ENCODE peak calls at places on chromosomes 5 and 9, in four cellular contexts. T is body of pancreas, S is lower leg skin, D is GM12891. I is an unnamed sample.

GRCh38 chr5:96940586-96940985 is 4.7 kb downstream of the LNPEP start:
- DNase-seq in T (no peak), S (no peak), D (no peak), I (peak)

GRCh38 chr5:172450861-172451695 is 3.2 kb downstream of the SH3PXD2B start:
- DNase-seq in T (no peak), S (no peak), D (peak), I (peak)

GRCh38 chr5:124735169-124735858 is 11.1 kb downstream of the ZNF608 start:
- DNase-seq in T (no peak), S (no peak), D (no peak), I (no peak)

GRCh38 chr9:6428940-6429889 is 16.2 kb downstream of the UHRF2 start:
- DNase-seq in T (no peak), S (no peak), D (no peak), I (no peak)

GRCh38 chr9:93663877-93664548 is 87.6 kb downstream of the PHF2 start:
- DNase-seq in T (peak), S (no peak), D (no peak), I (no peak)

GRCh38 chr5:33649801-33650482 is 209.2 kb downstream of the TARS1 start:
- DNase-seq in T (no peak), S (no peak), D (no peak), I (no peak)

GRCh38 chr5:108101816-108102215 is 280.1 kb downstream of the FBXL17 start:
- DNase-seq in T (no peak), S (no peak), D (no peak), I (no peak)

GRCh38 chr5:172904643-172905345 is 54.4 kb upstream of the RPL26L1 start:
- DNase-seq in T (peak), S (peak), D (no peak), I (no peak)

GRCh38 chr5:157959355-157959754 is 100.4 kb upstream of the CLINT1 start:
- DNase-seq in T (no peak), S (no peak), D (no peak), I (no peak)

GRCh38 chr5:117623042-117623815 is 1048.6 kb upstream of the SEMA6A start:
- DNase-seq in T (no peak), S (no peak), D (no peak), I (no peak)

GRCh38 chr9:115289757-115290208 is 171.8 kb upstream of the TNC start:
- DNase-seq in T (no peak), S (no peak), D (no peak), I (no peak)

GRCh38 chr5:176589039-176589769 is 20.8 kb downstream of the GPRIN1 start:
- DNase-seq in T (no peak), S (no peak), D (no peak), I (no peak)

GRCh38 chr5:37834542-37835399 is 5.1 kb downstream of the GDNF start:
- DNase-seq in T (no peak), S (no peak), D (peak), I (no peak)

GRCh38 chr9:71368157-71368556 is 246.7 kb upstream of the TRPM3 start:
- DNase-seq in T (no peak), S (peak), D (no peak), I (no peak)

GRCh38 chr5:72811849-72812248 is 4.6 kb upstream of the TNPO1 start:
- DNase-seq in T (no peak), S (no peak), D (no peak), I (no peak)

GRCh38 chr5:81787843-81788242 is 36.9 kb upstream of the SSBP2 start:
- DNase-seq in T (peak), S (peak), D (no peak), I (no peak)

GRCh38 chr9:124298646-124299235 is 41.0 kb downstream of the NEK6 start:
- DNase-seq in T (peak), S (no peak), D (no peak), I (no peak)

GRCh38 chr9:128504485-128505413 is at the start of gene GLE1:
- DNase-seq in T (peak), S (peak), D (peak), I (peak)
- TF ChIP-seq POLR2A in T (peak), S (peak), D (peak), I (peak)

GRCh38 chr5:1343931-1344901 is 683 bp downstream of the CLPTM1L start:
- DNase-seq in T (no peak), S (no peak), D (no peak), I (no peak)

GRCh38 chr5:1343315-1343751 is 1.6 kb downstream of the CLPTM1L start:
- DNase-seq in T (peak), S (no peak), D (no peak), I (no peak)

GRCh38 chr5:1346627-1347440 is 1.9 kb upstream of the CLPTM1L start:
- DNase-seq in T (peak), S (no peak), D (no peak), I (no peak)

GRCh38 chr5:1345876-1346626 is 1.2 kb upstream of the CLPTM1L start:
- DNase-seq in T (peak), S (no peak), D (no peak), I (no peak)

GRCh38 chr5:1344975-1345838 is at the start of gene CLPTM1L:
- DNase-seq in T (peak), S (peak), D (peak), I (peak)
- TF ChIP-seq POLR2A in T (peak), S (no peak), D (peak), I (peak)

GRCh38 chr9:136868644-136869043 is 2.5 kb upstream of the EDF1 start:
- DNase-seq in T (no peak), S (no peak), D (no peak), I (no peak)
- TF ChIP-seq POLR2A in T (no peak), S (no peak), D (no peak), I (peak)

GRCh38 chr5:140557965-140558364 is 692 bp upstream of the SRA1 start:
- DNase-seq in T (no peak), S (no peak), D (no peak), I (no peak)

GRCh38 chr5:140556438-140556837 is 835 bp downstream of the SRA1 start:
- DNase-seq in T (no peak), S (no peak), D (no peak), I (no peak)

GRCh38 chr5:140558542-140558941 is 1.3 kb upstream of the SRA1 start:
- DNase-seq in T (no peak), S (no peak), D (no peak), I (no peak)

GRCh38 chr5:140555747-140556312 is 1.4 kb downstream of the SRA1 start:
- DNase-seq in T (no peak), S (no peak), D (no peak), I (no peak)

GRCh38 chr5:140557136-140557805 is at the start of gene SRA1:
- DNase-seq in T (peak), S (peak), D (peak), I (peak)
- TF ChIP-seq POLR2A in T (peak), S (peak), D (peak), I (peak)

GRCh38 chr5:141636413-141637265 is at the start of the genes HDAC3 and RELL2:
- DNase-seq in T (peak), S (peak), D (peak), I (peak)
- TF ChIP-seq POLR2A in T (peak), S (peak), D (no peak), I (peak)

GRCh38 chr9:101486693-101487442 is 46.8 kb upstream of the RNF20 start:
- DNase-seq in T (peak), S (no peak), D (peak), I (no peak)
- TF ChIP-seq POLR2A in T (peak), S (no peak), D (no peak), I (no peak)

GRCh38 chr9:34635556-34635955 is 2.0 kb downstream of the SIGMAR1 start:
- DNase-seq in T (no peak), S (no peak), D (no peak), I (no peak)

GRCh38 chr9:34638138-34638445 is 505 bp upstream of the SIGMAR1 start:
- DNase-seq in T (no peak), S (no peak), D (no peak), I (no peak)

GRCh38 chr9:34636791-34637355 is 714 bp downstream of the SIGMAR1 start:
- DNase-seq in T (peak), S (no peak), D (no peak), I (no peak)

GRCh38 chr9:34634551-34634945 is 3.0 kb downstream of the SIGMAR1 start:
- DNase-seq in T (no peak), S (no peak), D (no peak), I (no peak)

GRCh38 chr9:34637356-34638137 is at the start of gene SIGMAR1:
- DNase-seq in T (peak), S (peak), D (peak), I (peak)
- TF ChIP-seq POLR2A in T (peak), S (no peak), D (peak), I (peak)

I was measured in H54.